ENCODE peak calls at places on chromosomes 16 and 17, in eight cellular contexts. K, H, E, A, M, I, U and P are unnamed samples.

GRCh38 chr16:27429981-27430441 is 28.0 kb downstream of the IL21R start:
- DNase-seq in A (no peak), E (no peak), I (peak), M (peak), H (no peak), K (no peak), U (no peak), P (peak)

GRCh38 chr17:61583242-61583641 is 7.8 kb downstream of the NACA2 start:
- DNase-seq in U (no peak), H (no peak), E (peak), A (no peak), M (no peak), I (no peak), K (peak), P (no peak)

GRCh38 chr17:29941334-29941733 is at the start of gene EFCAB5:
- DNase-seq in I (no peak), H (no peak), U (no peak), K (no peak), E (no peak), M (no peak), A (no peak), P (no peak)

GRCh38 chr16:62545039-62545438 is 508.8 kb upstream of the CDH8 start:
- DNase-seq in M (no peak), E (no peak), K (no peak), I (no peak), H (no peak), U (no peak), A (no peak), P (no peak)

GRCh38 chr17:39661044-39661406 is 4.1 kb upstream of the TCAP start:
- DNase-seq in I (no peak), M (no peak), E (no peak), U (no peak), K (peak), H (peak), A (peak), P (no peak)

GRCh38 chr17:3526971-3527370 is 30.6 kb downstream of the TRPV3 start:
- DNase-seq in A (no peak), H (no peak), I (no peak), E (no peak), M (no peak), U (no peak), K (no peak), P (no peak)

GRCh38 chr16:14042706-14043105 is 28.4 kb upstream of the MRTFB start:
- DNase-seq in A (no peak), M (no peak), K (peak), U (peak), E (no peak), H (peak), I (no peak), P (no peak)

GRCh38 chr16:55470533-55471371 is 8.2 kb upstream of the MMP2 start:
- DNase-seq in H (no peak), K (no peak), E (peak), U (no peak), I (no peak), M (no peak), A (no peak), P (no peak)

GRCh38 chr17:67481808-67482207 is 104.7 kb downstream of the PITPNC1 start:
- DNase-seq in I (no peak), K (peak), A (no peak), U (no peak), H (no peak), E (peak), M (no peak), P (no peak)

GRCh38 chr17:76260669-76261068 is 4.5 kb upstream of the UBALD2 start:
- DNase-seq in M (no peak), I (no peak), U (no peak), K (no peak), A (no peak), H (no peak), E (no peak), P (no peak)

GRCh38 chr16:3964686-3965290 is 84.3 kb upstream of the CREBBP start:
- DNase-seq in I (no peak), M (peak), E (no peak), A (no peak), H (no peak), U (no peak), K (no peak), P (no peak)

GRCh38 chr17:79702071-79702470 is 28.7 kb upstream of the ENPP7 start:
- DNase-seq in I (no peak), A (no peak), K (no peak), U (no peak), E (no peak), M (peak), H (no peak), P (no peak)

GRCh38 chr16:87681990-87682570 is 79.8 kb downstream of the JPH3 start:
- DNase-seq in H (no peak), E (peak), I (peak), A (no peak), K (peak), M (no peak), U (no peak), P (no peak)

GRCh38 chr16:29729116-29729521 is 16.7 kb downstream of the C16orf54 start:
- DNase-seq in M (no peak), U (no peak), A (no peak), I (no peak), H (no peak), E (peak), K (peak), P (no peak)

GRCh38 chr17:42201155-42201772 is 7.0 kb upstream of the GHDC start:
- DNase-seq in E (peak), M (no peak), K (no peak), U (no peak), H (no peak), I (no peak), A (no peak), P (no peak)

GRCh38 chr17:44170135-44170498 is 387 bp upstream of the ASB16 start:
- DNase-seq in U (no peak), M (no peak), I (no peak), H (no peak), K (no peak), E (no peak), A (no peak), P (no peak)

GRCh38 chr17:16381496-16381820 is 567 bp downstream of the UBB start:
- DNase-seq in M (no peak), K (peak), E (peak), U (no peak), I (no peak), H (no peak), A (no peak), P (no peak)

GRCh38 chr17:77131919-77132318 is 8.8 kb upstream of the SEC14L1 start:
- DNase-seq in K (peak), U (no peak), E (peak), H (no peak), A (no peak), M (no peak), I (no peak), P (no peak)

GRCh38 chr17:410674-411401 is 58.2 kb upstream of the RPH3AL start:
- DNase-seq in A (no peak), H (no peak), I (peak), U (no peak), E (peak), M (no peak), K (peak), P (no peak)

GRCh38 chr17:8966926-8967325 is 1.4 kb upstream of the PIK3R5 start:
- DNase-seq in U (no peak), E (no peak), I (no peak), M (no peak), A (no peak), H (no peak), K (no peak), P (no peak)

GRCh38 chr16:67740391-67740790 is 21.3 kb upstream of the GFOD2 start:
- DNase-seq in U (no peak), K (no peak), H (no peak), M (no peak), E (no peak), I (no peak), A (no peak), P (no peak)

GRCh38 chr16:85396879-85397871 is 215.9 kb upstream of the GSE1 start:
- DNase-seq in A (peak), M (peak), U (peak), H (peak), E (no peak), K (no peak), I (no peak), P (no peak)

GRCh38 chr17:62968445-62968923 is 2.4 kb downstream of the TANC2 start:
- DNase-seq in K (peak), M (no peak), A (no peak), U (peak), H (no peak), E (peak), I (peak), P (no peak)